ENCODE peak calls at places on chromosome 20, in ten cellular contexts. G is SJCRH30; A is NCI-H2081; K is fibroblast of mammary gland; H is lower lobe of right lung; R is AG08395; P is activated CD8-positive, alpha-beta memory T cell treated with anti-CD3 and anti-CD28 coated beads for 48 hours; T is choroid plexus epithelial cell; W is activated T-helper 1 cell treated with Interleukin-2 at 50 U/mL for 16 hours; L is nephron progenitor cell. U is an unnamed sample.

GRCh38 chr20:63142933-63143332 is 73.0 kb downstream of the YTHDF1 start:
- DNase-seq in L (no peak), H (no peak), G (no peak), P (no peak), T (no peak), A (no peak), R (no peak), K (no peak), W (no peak), U (no peak)

GRCh38 chr20:64049060-64049886 is at the start of gene SOX18:
- DNase-seq in K (peak), T (peak), P (no peak), W (no peak), R (no peak), G (no peak), L (peak), H (no peak), A (no peak), U (no peak)

GRCh38 chr20:8438748-8439147 is 306.7 kb downstream of the PLCB1 start:
- DNase-seq in G (no peak), R (no peak), K (no peak), T (no peak), P (no peak), A (no peak), L (no peak), W (no peak), H (no peak), U (no peak)

GRCh38 chr20:25468126-25469075 is 60.9 kb downstream of the GINS1 start:
- DNase-seq in H (no peak), P (no peak), L (no peak), A (no peak), R (no peak), G (no peak), W (no peak), T (no peak), K (no peak), U (no peak)

GRCh38 chr20:36399147-36399968 is 93.2 kb downstream of the DLGAP4 start:
- DNase-seq in T (peak), L (peak), G (peak), H (no peak), A (peak), R (no peak), P (no peak), W (no peak), K (peak), U (no peak)

GRCh38 chr20:40812415-40813212 is 123.6 kb upstream of the MAFB start:
- DNase-seq in H (no peak), P (no peak), G (no peak), R (no peak), T (peak), K (no peak), W (no peak), A (no peak), L (no peak), U (no peak)

GRCh38 chr20:50510706-50511401 is 671 bp downstream of the PTPN1 start:
- DNase-seq in G (peak), W (no peak), P (no peak), H (peak), A (no peak), T (no peak), K (no peak), L (peak), R (no peak), U (no peak)

GRCh38 chr20:2237059-2237458 is 58.7 kb upstream of the TGM3 start:
- DNase-seq in R (peak), K (peak), H (no peak), L (no peak), W (no peak), T (peak), G (no peak), P (no peak), A (no peak), U (peak)

GRCh38 chr20:54013397-54013941 is 56.9 kb downstream of the BCAS1 start:
- DNase-seq in K (no peak), R (no peak), A (no peak), H (no peak), W (no peak), T (no peak), L (no peak), G (no peak), P (no peak), U (no peak)

GRCh38 chr20:43748274-43748673 is 21.5 kb upstream of the GTSF1L start:
- DNase-seq in L (no peak), P (no peak), R (no peak), T (peak), H (no peak), G (no peak), A (no peak), K (peak), W (no peak), U (no peak)

GRCh38 chr20:1952737-1953530 is 40.9 kb downstream of the PDYN start:
- DNase-seq in T (no peak), G (no peak), W (no peak), P (no peak), R (no peak), H (no peak), A (peak), L (no peak), K (no peak), U (no peak)

GRCh38 chr20:35617397-35618031 is 1.9 kb downstream of the SPAG4 start:
- DNase-seq in K (peak), L (peak), T (peak), G (peak), A (peak), P (no peak), R (peak), H (peak), W (no peak), U (no peak)

GRCh38 chr20:53918949-53919361 is 151.4 kb downstream of the BCAS1 start:
- DNase-seq in L (peak), W (no peak), R (no peak), A (no peak), K (no peak), T (no peak), H (no peak), P (no peak), G (no peak), U (no peak)

GRCh38 chr20:24867556-24867955 is 81.5 kb upstream of the CST7 start:
- DNase-seq in R (no peak), T (no peak), P (no peak), H (no peak), G (no peak), W (no peak), A (no peak), L (no peak), K (no peak), U (no peak)

U was measured in epithelial cell of prostate.